ENCODE peak calls at places on chromosomes 12 and 14, in ten cellular contexts. A is iris pigment epithelial cell, M is NCI-H446 treated with DMSO at 0.1 percent for 48 hours, Z is HL-60, P is SIG-M5, K is NCI-H1092, T is neural crest cell, R is transverse colon, D is LNCaP clone FGC, W is NB4. E is an unnamed sample.

GRCh38 chr12:120346681-120347080 is 19.1 kb upstream of the PLA2G1B start:
- DNase-seq in A (no peak), M (no peak), Z (no peak), P (no peak), K (no peak), T (no peak), R (no peak), D (no peak), W (no peak), E (no peak)

GRCh38 chr12:65430571-65431306 is 152.3 kb downstream of the MSRB3 start:
- DNase-seq in A (peak; percentile 76), M (no peak), Z (no peak), P (no peak), K (no peak), T (no peak), R (no peak), D (no peak), W (no peak), E (no peak)

GRCh38 chr12:69738351-69739286 is at the start of gene RAB3IP:
- DNase-seq in A (peak; percentile 70), M (peak; percentile 62), Z (peak; percentile 86), P (no peak), K (peak; percentile 80), T (peak; percentile 91), R (peak; percentile 95), D (peak; percentile 46), W (peak; percentile 90), E (peak; percentile 93)

GRCh38 chr12:50517456-50518048 is 12.8 kb downstream of the DIP2B start:
- DNase-seq in A (peak; percentile 81), M (no peak), Z (peak; percentile 76), P (peak; percentile 94), K (no peak), T (no peak), R (no peak), D (no peak), W (peak; percentile 87), E (no peak)

GRCh38 chr12:38904932-38905479 is 385 bp downstream of the CPNE8 start:
- DNase-seq in A (peak; percentile 28), M (no peak), Z (peak; percentile 32), P (peak; percentile 74), K (no peak), T (peak; percentile 33), R (peak; percentile 88), D (no peak), W (peak; percentile 14), E (peak; percentile 93)

GRCh38 chr14:61420326-61420725 is 98.9 kb downstream of the PRKCH start:
- DNase-seq in A (peak; percentile 25), M (no peak), Z (no peak), P (no peak), K (no peak), T (no peak), R (no peak), D (no peak), W (no peak), E (no peak)

GRCh38 chr14:68089146-68089715 is 269.7 kb downstream of the RAD51B start:
- DNase-seq in A (peak; percentile 62), M (peak; percentile 70), Z (no peak), P (no peak), K (peak; percentile 99), T (no peak), R (no peak), D (no peak), W (no peak), E (no peak)

GRCh38 chr14:44961151-44961729 is 507 bp downstream of the KLHL28 start:
- DNase-seq in A (peak; percentile 75), M (peak; percentile 17), Z (peak; percentile 76), P (no peak), K (peak; percentile 69), T (peak; percentile 42), R (peak; percentile 72), D (no peak), W (peak; percentile 76), E (no peak)